ENCODE peak calls at places on chromosomes 13 and 19, in seven cellular contexts. One of them, this sample, is unnamed.

GRCh38 chr19:23391239-23391638 is 4.0 kb downstream of the ZNF91 start:
- DNase-seq in HCT116: no peak
- DNase-seq in fibroblast of lung: no peak
- DNase-seq in GM23338: no peak
- DNase-seq in PC-3: peak; percentile 71
- DNase-seq in MM.1S: no peak
- DNase-seq in Karpas-422: no peak
- DNase-seq in this sample: no peak

GRCh38 chr13:97757807-97758206 is 195.7 kb upstream of the IPO5 start:
- DNase-seq in HCT116: no peak
- DNase-seq in fibroblast of lung: peak; percentile 17
- DNase-seq in GM23338: no peak
- DNase-seq in PC-3: no peak
- DNase-seq in MM.1S: no peak
- DNase-seq in Karpas-422: no peak
- DNase-seq in this sample: no peak

GRCh38 chr13:51928231-51928630 is 66.5 kb downstream of the CCDC70 start:
- DNase-seq in HCT116: no peak
- DNase-seq in fibroblast of lung: no peak
- DNase-seq in GM23338: no peak
- DNase-seq in PC-3: no peak
- DNase-seq in MM.1S: no peak
- DNase-seq in Karpas-422: no peak
- DNase-seq in this sample: no peak

GRCh38 chr19:3458595-3459284 is 21.6 kb downstream of the SMIM24 start:
- DNase-seq in HCT116: no peak
- DNase-seq in fibroblast of lung: peak; percentile 48
- DNase-seq in GM23338: peak; percentile 82
- DNase-seq in PC-3: no peak
- DNase-seq in MM.1S: no peak
- DNase-seq in Karpas-422: no peak
- DNase-seq in this sample: no peak

GRCh38 chr13:39875111-39875510 is 219.6 kb downstream of the COG6 start:
- DNase-seq in HCT116: no peak
- DNase-seq in fibroblast of lung: no peak
- DNase-seq in GM23338: no peak
- DNase-seq in PC-3: no peak
- DNase-seq in MM.1S: no peak
- DNase-seq in Karpas-422: no peak
- DNase-seq in this sample: no peak

GRCh38 chr13:33934343-33934742 is 116.4 kb downstream of the RFC3 start:
- DNase-seq in HCT116: no peak
- DNase-seq in fibroblast of lung: no peak
- DNase-seq in GM23338: no peak
- DNase-seq in PC-3: no peak
- DNase-seq in MM.1S: no peak
- DNase-seq in Karpas-422: no peak
- DNase-seq in this sample: no peak

GRCh38 chr13:24341439-24341838 is 32.1 kb downstream of the C1QTNF9 start:
- DNase-seq in HCT116: peak; percentile 19
- DNase-seq in fibroblast of lung: peak; percentile 7
- DNase-seq in GM23338: no peak
- DNase-seq in PC-3: peak; percentile 58
- DNase-seq in MM.1S: no peak
- DNase-seq in Karpas-422: no peak
- DNase-seq in this sample: no peak

GRCh38 chr19:3034194-3034844 is 5.2 kb upstream of the TLE2 start:
- DNase-seq in HCT116: no peak
- DNase-seq in fibroblast of lung: peak; percentile 80
- DNase-seq in GM23338: no peak
- DNase-seq in PC-3: no peak
- DNase-seq in MM.1S: no peak
- DNase-seq in Karpas-422: no peak
- DNase-seq in this sample: no peak

GRCh38 chr13:109986851-109987250 is 200.5 kb upstream of the IRS2 start:
- DNase-seq in HCT116: no peak
- DNase-seq in fibroblast of lung: no peak
- DNase-seq in GM23338: no peak
- DNase-seq in PC-3: no peak
- DNase-seq in MM.1S: no peak
- DNase-seq in Karpas-422: no peak
- DNase-seq in this sample: no peak

GRCh38 chr13:77329133-77330008 is 2.5 kb upstream of the MYCBP2 start:
- DNase-seq in HCT116: peak; percentile 95
- DNase-seq in fibroblast of lung: peak; percentile 98
- DNase-seq in GM23338: peak; percentile 93
- DNase-seq in PC-3: peak; percentile 92
- DNase-seq in MM.1S: peak; percentile 99
- DNase-seq in Karpas-422: peak; percentile 98
- DNase-seq in this sample: peak; percentile 78

GRCh38 chr13:103772576-103772975 is 706.4 kb upstream of the SLC10A2 start:
- DNase-seq in HCT116: no peak
- DNase-seq in fibroblast of lung: no peak
- DNase-seq in GM23338: peak; percentile 61
- DNase-seq in PC-3: peak; percentile 30
- DNase-seq in MM.1S: no peak
- DNase-seq in Karpas-422: peak; percentile 44
- DNase-seq in this sample: no peak

GRCh38 chr13:21075303-21076264 is 14.2 kb upstream of the LATS2 start:
- DNase-seq in HCT116: no peak
- DNase-seq in fibroblast of lung: peak; percentile 39
- DNase-seq in GM23338: peak; percentile 76
- DNase-seq in PC-3: no peak
- DNase-seq in MM.1S: no peak
- DNase-seq in Karpas-422: no peak
- DNase-seq in this sample: no peak

GRCh38 chr19:37719111-37719926 is at the start of gene ZNF607:
- DNase-seq in HCT116: peak; percentile 94
- DNase-seq in fibroblast of lung: peak; percentile 93
- DNase-seq in GM23338: peak; percentile 97
- DNase-seq in PC-3: peak; percentile 81
- DNase-seq in MM.1S: peak; percentile 93
- DNase-seq in Karpas-422: peak; percentile 97
- DNase-seq in this sample: peak; percentile 88

GRCh38 chr13:113816248-113816924 is 47.5 kb downstream of the GAS6 start:
- DNase-seq in HCT116: no peak
- DNase-seq in fibroblast of lung: no peak
- DNase-seq in GM23338: no peak
- DNase-seq in PC-3: peak; percentile 37
- DNase-seq in MM.1S: no peak
- DNase-seq in Karpas-422: peak; percentile 69
- DNase-seq in this sample: no peak

GRCh38 chr13:105991622-105992254 is 543.7 kb downstream of the EFNB2 start:
- DNase-seq in HCT116: no peak
- DNase-seq in fibroblast of lung: peak; percentile 83
- DNase-seq in GM23338: no peak
- DNase-seq in PC-3: peak; percentile 86
- DNase-seq in MM.1S: no peak
- DNase-seq in Karpas-422: no peak
- DNase-seq in this sample: peak; percentile 66

GRCh38 chr19:10751109-10751972 is 33.5 kb downstream of the DNM2 start:
- DNase-seq in HCT116: no peak
- DNase-seq in fibroblast of lung: no peak
- DNase-seq in GM23338: peak; percentile 39
- DNase-seq in PC-3: no peak
- DNase-seq in MM.1S: no peak
- DNase-seq in Karpas-422: no peak
- DNase-seq in this sample: no peak

GRCh38 chr19:795691-796581 is 1.3 kb upstream of the PTBP1 start:
- DNase-seq in HCT116: no peak
- DNase-seq in fibroblast of lung: no peak
- DNase-seq in GM23338: no peak
- DNase-seq in PC-3: no peak
- DNase-seq in MM.1S: no peak
- DNase-seq in Karpas-422: peak; percentile 43
- DNase-seq in this sample: no peak
- H3K27ac ChIP-seq in HCT116: peak overlapping the region; percentile 96
- H3K27ac ChIP-seq in fibroblast of lung: no peak overlapping the region
- H3K27ac ChIP-seq in GM23338: no peak overlapping the region
- H3K27ac ChIP-seq in PC-3: no peak overlapping the region
- H3K27ac ChIP-seq in MM.1S: no peak overlapping the region
- H3K27ac ChIP-seq in Karpas-422: no peak overlapping the region
- H3K27ac ChIP-seq in this sample: peak overlapping the region; percentile 20

GRCh38 chr13:32136061-32136460 is 104.5 kb downstream of the FRY start:
- DNase-seq in HCT116: no peak
- DNase-seq in fibroblast of lung: no peak
- DNase-seq in GM23338: no peak
- DNase-seq in PC-3: no peak
- DNase-seq in MM.1S: no peak
- DNase-seq in Karpas-422: no peak
- DNase-seq in this sample: no peak

GRCh38 chr13:32134991-32135390 is 103.4 kb downstream of the FRY start:
- DNase-seq in HCT116: no peak
- DNase-seq in fibroblast of lung: no peak
- DNase-seq in GM23338: no peak
- DNase-seq in PC-3: no peak
- DNase-seq in MM.1S: no peak
- DNase-seq in Karpas-422: no peak
- DNase-seq in this sample: no peak

GRCh38 chr13:32136716-32137115 is 105.1 kb downstream of the FRY start:
- DNase-seq in HCT116: no peak
- DNase-seq in fibroblast of lung: no peak
- DNase-seq in GM23338: no peak
- DNase-seq in PC-3: no peak
- DNase-seq in MM.1S: no peak
- DNase-seq in Karpas-422: no peak
- DNase-seq in this sample: no peak

GRCh38 chr13:32134241-32134801 is 102.7 kb downstream of the FRY start:
- DNase-seq in HCT116: no peak
- DNase-seq in fibroblast of lung: no peak
- DNase-seq in GM23338: no peak
- DNase-seq in PC-3: peak; percentile 52
- DNase-seq in MM.1S: no peak
- DNase-seq in Karpas-422: no peak
- DNase-seq in this sample: no peak

DNA sequence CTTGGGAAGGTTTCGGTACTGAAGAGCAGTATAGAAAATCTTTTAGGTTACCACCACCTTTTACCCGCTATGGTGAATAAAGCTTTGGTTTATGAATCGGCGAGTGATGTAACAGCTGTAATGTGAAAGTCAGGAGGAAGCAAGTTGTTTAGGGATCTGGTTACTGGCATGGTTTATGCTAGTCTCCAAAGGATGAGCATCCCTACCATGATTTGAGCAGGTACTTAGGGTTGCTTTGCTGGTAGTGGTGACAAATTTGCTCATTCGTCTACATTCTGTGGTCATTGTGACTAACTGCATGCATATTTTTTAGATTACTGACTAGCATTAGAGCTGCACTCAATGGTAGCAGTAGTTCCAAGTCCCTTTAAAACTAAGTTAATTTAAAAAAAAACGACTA is 104.1 kb downstream of the FRY start:
- DNase-seq in HCT116: no peak
- DNase-seq in fibroblast of lung: peak; percentile 40
- DNase-seq in GM23338: no peak
- DNase-seq in PC-3: peak; percentile 25
- DNase-seq in MM.1S: no peak
- DNase-seq in Karpas-422: no peak
- DNase-seq in this sample: no peak
- H3K79me2 ChIP-seq in HCT116: no peaks in the 10 kb centered on the region
- H3K79me2 ChIP-seq in fibroblast of lung: no peaks in the 10 kb centered on the region
- H3K79me2 ChIP-seq in GM23338: no peaks in the 10 kb centered on the region
- H3K79me2 ChIP-seq in PC-3: no peaks in the 10 kb centered on the region
- H3K79me2 ChIP-seq in MM.1S: no peaks in the 10 kb centered on the region
- H3K79me2 ChIP-seq in Karpas-422: no peaks in the 10 kb centered on the region
- H3K79me2 ChIP-seq in this sample: no peaks in the 10 kb centered on the region

DNA sequence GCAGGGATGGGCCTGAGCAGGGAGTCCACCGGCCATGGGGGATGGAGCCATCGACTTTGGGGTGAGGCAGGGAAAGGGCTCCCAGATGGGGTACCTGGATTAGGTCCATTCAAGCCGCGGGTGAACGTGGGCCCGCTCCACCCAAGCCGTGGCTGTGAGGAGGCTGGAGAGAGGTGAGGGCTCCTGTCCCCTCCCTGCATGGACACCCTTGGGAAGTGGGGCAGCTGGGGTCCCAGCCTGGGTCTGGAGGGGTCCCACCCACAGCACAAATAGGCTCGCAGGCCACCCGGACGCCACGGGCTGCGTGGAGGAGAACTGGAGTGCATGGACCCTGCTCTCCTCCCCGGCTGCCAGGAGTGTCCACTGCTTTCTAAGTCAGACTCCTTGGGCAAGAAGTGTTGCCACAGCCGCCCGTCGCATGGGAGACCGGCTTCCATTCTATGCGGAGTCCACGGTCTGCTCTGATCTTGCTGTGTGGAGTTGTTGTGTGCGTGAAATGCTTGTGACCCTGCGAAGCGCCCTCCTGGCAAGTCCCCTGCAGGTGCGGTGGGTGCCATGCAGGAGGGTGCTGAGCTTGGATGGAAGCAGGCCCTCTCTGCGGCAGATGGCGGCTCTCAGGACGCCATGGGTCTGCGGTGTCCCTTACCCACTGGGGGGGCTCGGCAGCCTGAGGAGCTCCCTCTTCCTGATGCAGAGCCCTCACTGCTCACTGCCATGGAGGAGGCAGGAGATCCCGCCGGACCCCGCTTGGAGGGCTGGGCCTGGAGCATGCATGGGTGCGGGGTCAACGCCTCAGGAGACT is 2.0 kb downstream of the DAZAP1 start:
- DNase-seq in HCT116: no peak
- DNase-seq in fibroblast of lung: no peak
- DNase-seq in GM23338: no peak
- DNase-seq in PC-3: no peak
- DNase-seq in MM.1S: no peak
- DNase-seq in Karpas-422: no peak
- DNase-seq in this sample: no peak
- H3K27ac ChIP-seq in HCT116: peak overlapping the region; percentile 98
- H3K27ac ChIP-seq in fibroblast of lung: peak overlapping the region; percentile 74
- H3K27ac ChIP-seq in GM23338: peak overlapping the region; percentile 59
- H3K27ac ChIP-seq in PC-3: peak overlapping the region; percentile 77
- H3K27ac ChIP-seq in MM.1S: peak overlapping the region; percentile 77
- H3K27ac ChIP-seq in Karpas-422: no peak overlapping the region
- H3K27ac ChIP-seq in this sample: peak overlapping the region; percentile 72

DNA sequence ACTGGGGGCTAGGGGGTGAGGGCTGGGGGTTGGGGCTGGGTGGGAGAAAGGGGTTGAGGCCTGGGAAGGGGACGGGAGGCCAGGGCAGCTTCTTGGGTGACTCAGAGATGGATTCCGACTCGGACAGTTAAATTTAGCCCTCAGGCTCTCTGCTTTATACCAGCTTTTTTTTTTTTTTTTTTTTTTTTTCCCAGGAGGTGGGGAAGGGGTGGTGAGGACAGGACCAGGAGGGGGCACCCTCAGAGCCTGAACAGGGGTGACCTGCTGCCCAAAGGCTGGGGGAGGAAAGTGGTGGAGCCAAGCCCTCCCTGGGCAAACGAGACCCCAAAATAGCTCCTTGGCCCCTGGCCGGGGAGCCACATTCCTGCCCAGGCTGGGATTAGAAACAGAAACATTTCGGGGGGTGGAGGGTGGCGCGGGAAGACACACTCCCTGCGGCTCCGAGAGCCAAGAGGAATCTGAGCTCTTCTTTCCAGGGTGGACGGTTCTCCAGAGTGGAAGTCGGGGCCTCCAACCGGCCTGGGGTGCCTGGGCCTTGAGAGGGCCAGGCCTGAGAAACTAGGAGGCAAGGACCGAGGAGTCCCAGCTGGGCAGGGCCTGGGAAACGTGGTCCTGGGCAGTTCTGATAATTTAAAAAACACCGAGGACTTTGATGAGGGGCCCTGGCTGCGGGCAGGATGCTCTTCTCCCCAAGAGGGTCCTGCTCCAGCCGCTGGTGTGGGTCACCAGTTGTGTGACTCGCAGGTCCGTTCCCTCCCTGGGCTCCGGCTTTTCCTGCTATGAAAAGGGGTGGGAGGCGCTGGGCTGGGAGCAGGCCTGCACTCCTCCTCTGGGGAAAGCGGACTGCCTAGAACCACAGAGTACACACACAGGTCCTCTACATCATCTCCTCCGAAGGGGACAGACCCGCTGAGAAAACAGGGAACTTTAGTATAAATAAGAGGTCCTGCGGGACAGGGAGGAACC is 813 bp upstream of the DMPK start:
- DNase-seq in HCT116: no peak
- DNase-seq in fibroblast of lung: peak; percentile 75
- DNase-seq in GM23338: no peak
- DNase-seq in PC-3: peak; percentile 60
- DNase-seq in MM.1S: no peak
- DNase-seq in Karpas-422: no peak
- DNase-seq in this sample: peak; percentile 73
- H3K79me2 ChIP-seq in HCT116: no peaks in the 10 kb centered on the region
- H3K79me2 ChIP-seq in fibroblast of lung: peaks cover 12% of the 10 kb centered on the region
- H3K79me2 ChIP-seq in GM23338: no peaks in the 10 kb centered on the region
- H3K79me2 ChIP-seq in PC-3: no peaks in the 10 kb centered on the region
- H3K79me2 ChIP-seq in MM.1S: no peaks in the 10 kb centered on the region
- H3K79me2 ChIP-seq in Karpas-422: no peaks in the 10 kb centered on the region
- H3K79me2 ChIP-seq in this sample: peaks cover 20% of the 10 kb centered on the region